ENCODE peak calls at places on chromosomes 2 and 18, in five cellular contexts. C is B cell; N is NB4; X is left ventricle myocardium superior; E is activated CD8-positive, alpha-beta memory T cell treated with anti-CD3 and anti-CD28 coated beads for 4 hours. L is an unnamed sample.

GRCh38 chr18:74172697-74173433 is 24.5 kb downstream of the TIMM21 start:
- DNase-seq in X (no peak), N (no peak), E (no peak), C (no peak), L (no peak)

GRCh38 chr2:171297951-171298350 is 135.8 kb downstream of the METTL8 start:
- DNase-seq in N (no peak), E (no peak), C (no peak), X (no peak), L (no peak)

GRCh38 chr2:69171829-69172228 is 158.8 kb downstream of the ANTXR1 start:
- DNase-seq in E (no peak), X (no peak), C (no peak), N (no peak), L (no peak)

GRCh38 chr2:95356821-95357700 is 45.4 kb upstream of the FAHD2A start:
- DNase-seq in X (no peak), C (no peak), N (no peak), E (no peak), L (no peak)

GRCh38 chr2:88099798-88100488 is 27.9 kb downstream of the FABP1 start:
- DNase-seq in E (no peak), N (peak), X (no peak), C (no peak), L (peak)

GRCh38 chr2:42663106-42663755 is 94.8 kb downstream of the MTA3 start:
- DNase-seq in X (peak), C (peak), N (peak), E (peak), L (peak)

GRCh38 chr18:79518683-79519128 is 123.0 kb downstream of the NFATC1 start:
- DNase-seq in X (no peak), C (peak), E (no peak), N (no peak), L (no peak)

GRCh38 chr2:19472579-19472978 is 114.2 kb upstream of the OSR1 start:
- DNase-seq in E (no peak), C (no peak), X (no peak), N (no peak), L (no peak)

GRCh38 chr2:224956706-224957105 is 85.6 kb downstream of the DOCK10 start:
- DNase-seq in X (no peak), E (no peak), C (no peak), N (no peak), L (no peak)

GRCh38 chr2:38376346-38376682 is 759 bp downstream of the ATL2 start:
- DNase-seq in N (peak), E (no peak), C (peak), X (no peak), L (no peak)

GRCh38 chr18:50465211-50466153 is 90.6 kb downstream of the SKA1 start:
- DNase-seq in E (no peak), X (no peak), N (no peak), C (no peak), L (no peak)

GRCh38 chr2:16034151-16034974 is 94.0 kb downstream of the MYCN start:
- DNase-seq in E (no peak), X (no peak), N (no peak), C (no peak), L (peak)

GRCh38 chr18:13217466-13217961 is 1.0 kb upstream of the LDLRAD4 start:
- DNase-seq in X (peak), E (no peak), N (peak), C (no peak), L (no peak)

GRCh38 chr2:27442282-27442980 is at the start of gene KRTCAP3:
- DNase-seq in N (no peak), E (peak), X (peak), C (peak), L (peak)

GRCh38 chr2:66170681-66171234 is 264.2 kb upstream of the MEIS1 start:
- DNase-seq in C (no peak), N (no peak), E (no peak), X (no peak), L (no peak)

GRCh38 chr2:120702751-120703150 is 32.9 kb upstream of the GLI2 start:
- DNase-seq in E (no peak), X (no peak), N (no peak), C (no peak), L (no peak)

GRCh38 chr2:21261591-21261990 is 137.8 kb downstream of the TDRD15 start:
- DNase-seq in X (no peak), C (no peak), N (no peak), E (no peak), L (no peak)

GRCh38 chr2:162153608-162154224 is 1.7 kb upstream of the GCG start:
- DNase-seq in N (peak), E (peak), C (no peak), X (no peak), L (peak)

GRCh38 chr18:23619388-23619873 is 33.1 kb upstream of the NPC1 start:
- DNase-seq in N (no peak), X (peak), C (no peak), E (no peak), L (no peak)

GRCh38 chr2:105518897-105519296 is 120.0 kb upstream of the FHL2 start:
- DNase-seq in X (no peak), E (no peak), N (peak), C (no peak), L (no peak)

GRCh38 chr18:64294967-64295366 is 146.1 kb upstream of the LINC00305 start:
- DNase-seq in C (no peak), E (no peak), X (no peak), N (no peak), L (no peak)

L was measured in iPS DF 6.9.